ENCODE peak calls at places on chromosomes 1 and 21, in six cellular contexts. I is H7; M is CD8-positive, alpha-beta memory T cell; W is IMR-90; K is brain microvascular endothelial cell; V is left ventricle myocardium inferior. O is an unnamed sample.

GRCh38 chr1:40064797-40065492 is 24.4 kb downstream of the CAP1 start:
- DNase-seq in I (no peak), M (no peak), W (no peak), K (no peak), V (no peak), O (no peak)

GRCh38 chr1:32413507-32414185 is 19.4 kb upstream of the BSDC1 start:
- DNase-seq in I (peak), M (peak), W (peak), K (peak), V (peak), O (no peak)

GRCh38 chr1:214475746-214476145 is 75.7 kb downstream of the PTPN14 start:
- DNase-seq in I (no peak), M (no peak), W (no peak), K (peak), V (no peak), O (peak)

GRCh38 chr1:205587576-205587975 is 44.2 kb downstream of the ELK4 start:
- DNase-seq in I (no peak), M (no peak), W (no peak), K (no peak), V (no peak), O (no peak)

GRCh38 chr1:224512600-224513151 is 78.1 kb upstream of the WDR26 start:
- DNase-seq in I (no peak), M (no peak), W (no peak), K (no peak), V (no peak), O (no peak)

GRCh38 chr1:69523032-69523431 is 44.7 kb upstream of the LRRC7 start:
- DNase-seq in I (no peak), M (no peak), W (peak), K (peak), V (no peak), O (peak)

GRCh38 chr1:98264727-98265126 is 343.9 kb upstream of the DPYD start:
- DNase-seq in I (no peak), M (no peak), W (no peak), K (no peak), V (no peak), O (no peak)

GRCh38 chr1:219120625-219121544 is 52.8 kb upstream of the LYPLAL1 start:
- DNase-seq in I (no peak), M (no peak), W (peak), K (peak), V (no peak), O (peak)

GRCh38 chr1:70431874-70432273 is 20.8 kb downstream of the CTH start:
- DNase-seq in I (no peak), M (no peak), W (no peak), K (no peak), V (no peak), O (no peak)

GRCh38 chr1:2190491-2190976 is 4.0 kb downstream of the FAAP20 start:
- DNase-seq in I (no peak), M (no peak), W (no peak), K (no peak), V (no peak), O (no peak)
- H3K4me3 ChIP-seq in I (no peak), M (no peak), W (peak), K (peak), V (peak), O (peak)

GRCh38 chr21:45985471-45986315 is 4.1 kb downstream of the COL6A1 start:
- DNase-seq in I (peak), M (no peak), W (no peak), K (no peak), V (peak), O (no peak)

GRCh38 chr21:45986316-45987051 is 4.9 kb downstream of the COL6A1 start:
- DNase-seq in I (peak), M (no peak), W (no peak), K (no peak), V (peak), O (no peak)

GRCh38 chr21:45982758-45983731 is 1.5 kb downstream of the COL6A1 start:
- DNase-seq in I (peak), M (no peak), W (no peak), K (no peak), V (peak), O (no peak)

GRCh38 chr21:45983981-45984551 is 2.5 kb downstream of the COL6A1 start:
- DNase-seq in I (peak), M (no peak), W (no peak), K (no peak), V (peak), O (no peak)

GRCh38 chr21:45984584-45985095 is 3.1 kb downstream of the COL6A1 start:
- DNase-seq in I (peak), M (no peak), W (no peak), K (no peak), V (no peak), O (no peak)
- H3K4me3 ChIP-seq in I (no peak), M (no peak), W (peak), K (peak), V (peak), O (peak)

GRCh38 chr1:153174624-153175023 is 23.9 kb upstream of the SPRR2G start:
- DNase-seq in I (no peak), M (no peak), W (no peak), K (no peak), V (no peak), O (no peak)

GRCh38 chr1:153168686-153169085 is 18.0 kb upstream of the SPRR2G start:
- DNase-seq in I (no peak), M (no peak), W (no peak), K (no peak), V (no peak), O (no peak)
- H3K4me3 ChIP-seq in I (no peak), M (no peak), W (no peak), K (no peak), V (no peak), O (no peak)

GRCh38 chr1:169739980-169740379 is 6.1 kb upstream of the SELE start:
- DNase-seq in I (no peak), M (no peak), W (no peak), K (peak), V (no peak), O (peak)

GRCh38 chr1:169750041-169750440 is 16.2 kb upstream of the SELE start:
- DNase-seq in I (no peak), M (no peak), W (no peak), K (no peak), V (no peak), O (no peak)

GRCh38 chr1:169741666-169742394 is 8.0 kb upstream of the SELE start:
- DNase-seq in I (no peak), M (no peak), W (peak), K (peak), V (no peak), O (peak)

DNA sequence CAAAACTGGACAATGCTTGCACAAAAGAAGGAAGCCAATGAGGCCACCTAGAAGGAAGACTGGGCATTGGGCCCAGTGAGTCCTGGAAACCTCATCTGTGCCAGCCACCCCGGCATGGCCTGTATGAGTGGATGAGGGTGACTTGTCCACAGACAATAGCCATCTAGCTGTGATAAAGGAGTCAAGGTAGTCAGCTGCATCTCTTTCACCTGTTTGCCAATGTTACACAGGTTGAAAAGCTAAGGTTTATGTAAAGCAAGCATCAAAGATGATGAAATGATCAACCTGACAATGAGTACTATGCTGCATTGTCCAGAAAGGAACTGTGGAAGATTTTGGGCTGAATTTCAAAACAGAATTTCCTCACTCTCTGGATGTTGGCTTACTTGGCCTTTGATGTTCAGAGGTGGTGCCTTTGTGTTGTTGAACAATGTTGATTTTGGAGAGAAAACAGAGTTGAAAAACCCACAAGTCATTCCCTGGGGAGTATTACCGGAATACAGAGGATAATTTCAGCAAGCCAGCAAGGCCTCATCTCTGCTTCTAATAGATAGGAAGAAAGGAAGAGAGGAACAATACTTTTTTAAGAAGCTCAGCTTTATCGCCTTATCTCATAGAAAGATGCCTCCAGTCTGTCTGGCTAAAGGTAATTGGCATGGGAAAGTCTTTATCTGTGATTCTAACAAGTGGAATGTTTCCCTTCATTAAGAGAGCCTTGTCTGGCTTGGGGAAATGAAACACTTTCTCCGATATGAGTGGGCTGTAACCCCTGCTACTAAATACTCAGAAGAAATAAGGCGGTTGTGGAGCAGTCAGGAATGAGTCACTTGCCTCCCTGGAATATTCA is 11.4 kb upstream of the SELE start:
- DNase-seq in I (no peak), M (no peak), W (no peak), K (peak), V (no peak), O (peak)
- H3K4me3 ChIP-seq in I (no peak), M (no peak), W (no peak), K (no peak), V (no peak), O (no peak)

GRCh38 chr1:36151133-36151844 is 2.0 kb upstream of the TRAPPC3 start:
- DNase-seq in I (no peak), M (no peak), W (no peak), K (no peak), V (no peak), O (no peak)
- H3K4me3 ChIP-seq in I (no peak), M (peak), W (no peak), K (no peak), V (peak), O (no peak)

DNA sequence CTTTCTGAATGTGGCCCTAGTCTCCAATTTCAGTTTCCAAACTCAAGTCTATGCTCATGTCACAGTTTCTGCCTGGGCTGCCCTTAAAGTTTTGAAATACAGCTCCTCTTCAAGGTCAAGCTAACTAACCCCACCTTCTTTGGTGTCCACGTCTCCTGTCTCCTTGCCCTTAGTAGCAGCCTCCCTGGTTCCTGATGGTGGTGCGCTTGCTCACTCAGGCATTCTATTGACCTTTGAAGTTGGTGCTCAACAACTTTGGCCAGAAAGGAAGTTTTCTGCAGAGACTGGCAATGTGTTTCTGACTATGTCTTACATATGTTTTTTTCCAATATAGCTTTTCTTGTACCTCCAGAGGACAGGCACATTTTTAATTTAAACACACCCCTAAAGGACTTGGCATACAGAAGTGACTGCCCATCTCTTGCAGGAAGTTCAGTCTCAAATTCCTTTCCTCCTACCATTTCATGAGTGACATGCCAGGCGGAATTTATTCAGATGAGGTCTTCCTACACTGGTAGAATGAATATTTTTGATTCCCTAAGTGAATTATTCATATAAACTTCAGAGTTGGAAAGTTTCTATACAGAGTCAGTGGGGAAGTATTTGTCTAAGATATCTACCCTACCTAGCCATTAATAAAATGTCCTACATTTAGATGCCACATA is 364.3 kb upstream of the USP24 start:
- DNase-seq in I (no peak), M (no peak), W (no peak), K (no peak), V (no peak), O (no peak)
- H3K4me3 ChIP-seq in I (no peak), M (no peak), W (no peak), K (no peak), V (no peak), O (no peak)

GRCh38 chr1:17023573-17023972 is 11.8 kb upstream of the ATP13A2 start:
- DNase-seq in I (no peak), M (no peak), W (no peak), K (no peak), V (no peak), O (no peak)
- H3K4me3 ChIP-seq in I (no peak), M (no peak), W (no peak), K (no peak), V (no peak), O (no peak)

O was measured in astrocyte.